ENCODE peak calls at places on chromosome 19, in eight cellular contexts. One of them, this sample, is unnamed.

GRCh38 chr19:10112895-10113591 is 1.6 kb downstream of the P2RY11 start:
- DNase-seq in fibroblast of lung: peak
- DNase-seq in activated B cell treated with CpG ODN at 0.5 μM for 24 hours: peak
- DNase-seq in GM13977: peak
- DNase-seq in bronchial epithelial cell: peak
- DNase-seq in right lobe of liver: no peak
- DNase-seq in foreskin fibroblast: peak
- DNase-seq in heart left ventricle: no peak
- DNase-seq in this sample: no peak

GRCh38 chr19:16920816-16921529 is 32.2 kb downstream of the F2RL3 start:
- DNase-seq in GM13977: no peak
- DNase-seq in foreskin fibroblast: peak
- DNase-seq in right lobe of liver: no peak
- DNase-seq in fibroblast of lung: peak
- DNase-seq in bronchial epithelial cell: peak
- DNase-seq in heart left ventricle: no peak
- DNase-seq in activated B cell treated with CpG ODN at 0.5 μM for 24 hours: no peak
- DNase-seq in this sample: peak

GRCh38 chr19:39140594-39140993 is 15.0 kb downstream of the PAK4 start:
- DNase-seq in heart left ventricle: no peak
- DNase-seq in right lobe of liver: no peak
- DNase-seq in foreskin fibroblast: no peak
- DNase-seq in fibroblast of lung: no peak
- DNase-seq in GM13977: no peak
- DNase-seq in activated B cell treated with CpG ODN at 0.5 μM for 24 hours: no peak
- DNase-seq in bronchial epithelial cell: no peak
- DNase-seq in this sample: no peak

GRCh38 chr19:50330365-50331078 is 1.3 kb upstream of the KCNC3 start:
- DNase-seq in GM13977: peak
- DNase-seq in foreskin fibroblast: peak
- DNase-seq in right lobe of liver: peak
- DNase-seq in heart left ventricle: peak
- DNase-seq in fibroblast of lung: peak
- DNase-seq in activated B cell treated with CpG ODN at 0.5 μM for 24 hours: peak
- DNase-seq in bronchial epithelial cell: no peak
- DNase-seq in this sample: no peak

GRCh38 chr19:5751709-5752108 is 31.3 kb downstream of the CATSPERD start:
- DNase-seq in fibroblast of lung: no peak
- DNase-seq in activated B cell treated with CpG ODN at 0.5 μM for 24 hours: no peak
- DNase-seq in bronchial epithelial cell: no peak
- DNase-seq in GM13977: no peak
- DNase-seq in foreskin fibroblast: no peak
- DNase-seq in right lobe of liver: no peak
- DNase-seq in heart left ventricle: no peak
- DNase-seq in this sample: no peak

GRCh38 chr19:29704562-29705558 is 10.2 kb downstream of the C19orf12 start:
- DNase-seq in GM13977: peak
- DNase-seq in foreskin fibroblast: no peak
- DNase-seq in bronchial epithelial cell: no peak
- DNase-seq in fibroblast of lung: no peak
- DNase-seq in right lobe of liver: no peak
- DNase-seq in activated B cell treated with CpG ODN at 0.5 μM for 24 hours: no peak
- DNase-seq in heart left ventricle: no peak
- DNase-seq in this sample: no peak

GRCh38 chr19:48571378-48572162 is 19.6 kb downstream of the SULT2B1 start:
- DNase-seq in fibroblast of lung: no peak
- DNase-seq in activated B cell treated with CpG ODN at 0.5 μM for 24 hours: no peak
- DNase-seq in heart left ventricle: no peak
- DNase-seq in right lobe of liver: no peak
- DNase-seq in bronchial epithelial cell: no peak
- DNase-seq in GM13977: no peak
- DNase-seq in foreskin fibroblast: no peak
- DNase-seq in this sample: no peak

GRCh38 chr19:39304701-39305571 is 8.7 kb downstream of the IFNL1 start:
- DNase-seq in heart left ventricle: no peak
- DNase-seq in activated B cell treated with CpG ODN at 0.5 μM for 24 hours: no peak
- DNase-seq in fibroblast of lung: no peak
- DNase-seq in bronchial epithelial cell: no peak
- DNase-seq in foreskin fibroblast: no peak
- DNase-seq in right lobe of liver: no peak
- DNase-seq in GM13977: peak
- DNase-seq in this sample: no peak

GRCh38 chr19:42201489-42202289 is 15.8 kb downstream of the DEDD2 start:
- DNase-seq in GM13977: peak
- DNase-seq in right lobe of liver: no peak
- DNase-seq in activated B cell treated with CpG ODN at 0.5 μM for 24 hours: peak
- DNase-seq in heart left ventricle: no peak
- DNase-seq in foreskin fibroblast: no peak
- DNase-seq in bronchial epithelial cell: no peak
- DNase-seq in fibroblast of lung: no peak
- DNase-seq in this sample: no peak

GRCh38 chr19:14700711-14701110 is 10.9 kb downstream of the ZNF333 start:
- DNase-seq in bronchial epithelial cell: no peak
- DNase-seq in foreskin fibroblast: no peak
- DNase-seq in fibroblast of lung: no peak
- DNase-seq in right lobe of liver: no peak
- DNase-seq in heart left ventricle: no peak
- DNase-seq in activated B cell treated with CpG ODN at 0.5 μM for 24 hours: no peak
- DNase-seq in GM13977: no peak
- DNase-seq in this sample: no peak

GRCh38 chr19:51439021-51439465 is 19.2 kb downstream of the SIGLEC8 start:
- DNase-seq in foreskin fibroblast: no peak
- DNase-seq in heart left ventricle: no peak
- DNase-seq in bronchial epithelial cell: peak
- DNase-seq in right lobe of liver: no peak
- DNase-seq in fibroblast of lung: no peak
- DNase-seq in GM13977: peak
- DNase-seq in activated B cell treated with CpG ODN at 0.5 μM for 24 hours: no peak
- DNase-seq in this sample: peak

GRCh38 chr19:15260939-15261338 is 28.7 kb upstream of the EPHX3 start:
- DNase-seq in right lobe of liver: no peak
- DNase-seq in fibroblast of lung: no peak
- DNase-seq in foreskin fibroblast: peak
- DNase-seq in heart left ventricle: no peak
- DNase-seq in activated B cell treated with CpG ODN at 0.5 μM for 24 hours: no peak
- DNase-seq in bronchial epithelial cell: no peak
- DNase-seq in GM13977: no peak
- DNase-seq in this sample: no peak

GRCh38 chr19:6272913-6273600 is 6.7 kb downstream of the MLLT1 start:
- DNase-seq in heart left ventricle: no peak
- DNase-seq in bronchial epithelial cell: no peak
- DNase-seq in fibroblast of lung: no peak
- DNase-seq in GM13977: peak
- DNase-seq in foreskin fibroblast: no peak
- DNase-seq in activated B cell treated with CpG ODN at 0.5 μM for 24 hours: no peak
- DNase-seq in right lobe of liver: no peak
- DNase-seq in this sample: no peak

GRCh38 chr19:13953021-13953531 is 767 bp downstream of the DCAF15 start:
- DNase-seq in right lobe of liver: no peak
- DNase-seq in bronchial epithelial cell: peak
- DNase-seq in GM13977: no peak
- DNase-seq in fibroblast of lung: peak
- DNase-seq in heart left ventricle: peak
- DNase-seq in activated B cell treated with CpG ODN at 0.5 μM for 24 hours: no peak
- DNase-seq in foreskin fibroblast: peak
- DNase-seq in this sample: peak

GRCh38 chr19:41377977-41378707 is 1.8 kb downstream of the TMEM91 start:
- DNase-seq in GM13977: peak
- DNase-seq in bronchial epithelial cell: no peak
- DNase-seq in foreskin fibroblast: peak
- DNase-seq in activated B cell treated with CpG ODN at 0.5 μM for 24 hours: no peak
- DNase-seq in heart left ventricle: no peak
- DNase-seq in fibroblast of lung: no peak
- DNase-seq in right lobe of liver: no peak
- DNase-seq in this sample: no peak

GRCh38 chr19:34459614-34460013 is 21.9 kb upstream of the WTIP start:
- DNase-seq in bronchial epithelial cell: no peak
- DNase-seq in foreskin fibroblast: no peak
- DNase-seq in activated B cell treated with CpG ODN at 0.5 μM for 24 hours: no peak
- DNase-seq in fibroblast of lung: no peak
- DNase-seq in heart left ventricle: no peak
- DNase-seq in right lobe of liver: no peak
- DNase-seq in GM13977: no peak
- DNase-seq in this sample: no peak

GRCh38 chr19:47112166-47112663 is 1.4 kb downstream of the ZC3H4 start:
- DNase-seq in foreskin fibroblast: peak
- DNase-seq in GM13977: peak
- DNase-seq in bronchial epithelial cell: peak
- DNase-seq in heart left ventricle: peak
- DNase-seq in activated B cell treated with CpG ODN at 0.5 μM for 24 hours: peak
- DNase-seq in right lobe of liver: peak
- DNase-seq in fibroblast of lung: peak
- DNase-seq in this sample: peak

GRCh38 chr19:47122359-47123335 is 8.0 kb upstream of the SAE1 start:
- DNase-seq in foreskin fibroblast: peak
- DNase-seq in fibroblast of lung: peak
- DNase-seq in right lobe of liver: no peak
- DNase-seq in bronchial epithelial cell: peak
- DNase-seq in GM13977: no peak
- DNase-seq in heart left ventricle: no peak
- DNase-seq in activated B cell treated with CpG ODN at 0.5 μM for 24 hours: no peak
- DNase-seq in this sample: peak

DNA sequence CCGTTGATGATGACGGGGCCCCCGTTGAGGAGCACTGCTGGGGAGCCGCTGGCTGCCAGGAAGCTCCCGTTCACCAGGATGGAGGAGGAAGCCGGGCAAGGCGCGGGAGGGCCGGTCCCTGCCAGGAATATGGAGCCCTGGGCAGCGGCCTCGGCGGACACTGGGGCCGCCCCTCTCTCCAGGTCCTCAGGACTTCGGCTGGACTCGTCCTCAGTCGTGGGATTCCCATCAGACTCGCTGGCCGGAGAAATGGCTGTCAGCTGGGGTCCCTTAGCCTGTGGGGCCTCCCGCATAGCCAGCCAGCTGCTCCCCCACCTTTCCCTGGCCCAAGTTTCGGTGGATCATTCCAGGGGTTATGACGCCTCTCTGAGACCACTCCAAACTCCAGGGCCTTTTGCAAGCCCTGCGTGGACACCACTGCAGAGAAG is 2.1 kb downstream of the SIX5 start:
- DNase-seq in bronchial epithelial cell: no peak
- DNase-seq in right lobe of liver: no peak
- DNase-seq in heart left ventricle: peak
- DNase-seq in activated B cell treated with CpG ODN at 0.5 μM for 24 hours: no peak
- DNase-seq in foreskin fibroblast: peak
- DNase-seq in GM13977: no peak
- DNase-seq in fibroblast of lung: peak
- DNase-seq in this sample: peak
- TF ChIP-seq CTCF in bronchial epithelial cell: no peak
- TF ChIP-seq CTCF in right lobe of liver: no peak
- TF ChIP-seq CTCF in heart left ventricle: no peak
- TF ChIP-seq CTCF in activated B cell treated with CpG ODN at 0.5 μM for 24 hours: no peak
- TF ChIP-seq CTCF in foreskin fibroblast: no peak
- TF ChIP-seq CTCF in GM13977: no peak
- TF ChIP-seq CTCF in fibroblast of lung: no peak
- TF ChIP-seq CTCF in this sample: no peak

DNA sequence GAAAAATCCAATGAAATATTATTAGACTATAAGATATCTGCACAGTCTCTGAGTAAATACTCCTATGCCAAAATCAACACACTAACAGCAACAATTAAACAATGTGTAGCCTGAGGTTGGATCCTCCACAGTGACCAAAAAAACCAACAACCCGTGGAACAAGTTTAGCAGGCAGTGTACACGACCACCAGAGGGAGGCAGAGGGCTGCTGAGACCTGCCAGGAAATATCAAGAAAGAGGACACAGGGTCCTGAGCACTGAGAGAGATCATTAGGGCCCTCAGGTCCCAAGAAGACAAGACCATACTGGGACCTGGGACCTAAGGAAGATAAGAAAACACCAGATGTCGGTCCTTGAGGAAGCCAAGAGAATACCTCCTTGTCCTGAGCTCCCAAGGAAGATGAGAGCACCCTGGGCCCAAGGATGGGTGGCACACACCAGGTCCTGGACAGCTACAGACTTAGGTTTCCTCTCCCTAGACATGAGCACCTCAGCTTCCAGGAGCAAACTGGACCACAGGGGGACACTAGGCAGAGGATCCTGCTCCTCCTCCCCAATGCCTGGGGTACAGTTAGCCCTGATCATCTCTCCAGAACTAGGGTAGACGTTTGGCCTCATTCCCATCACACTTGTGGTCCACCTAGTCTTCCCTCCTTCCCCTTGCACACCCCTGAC is 822 bp upstream of the ZNF274 start:
- DNase-seq in heart left ventricle: peak
- DNase-seq in fibroblast of lung: no peak
- DNase-seq in GM13977: no peak
- DNase-seq in right lobe of liver: peak
- DNase-seq in foreskin fibroblast: peak
- DNase-seq in activated B cell treated with CpG ODN at 0.5 μM for 24 hours: peak
- DNase-seq in bronchial epithelial cell: peak
- DNase-seq in this sample: peak
- TF ChIP-seq CTCF in heart left ventricle: peak
- TF ChIP-seq CTCF in fibroblast of lung: peak
- TF ChIP-seq CTCF in GM13977: peak
- TF ChIP-seq CTCF in right lobe of liver: peak
- TF ChIP-seq CTCF in foreskin fibroblast: peak
- TF ChIP-seq CTCF in activated B cell treated with CpG ODN at 0.5 μM for 24 hours: no peak
- TF ChIP-seq CTCF in bronchial epithelial cell: peak
- TF ChIP-seq CTCF in this sample: peak

DNA sequence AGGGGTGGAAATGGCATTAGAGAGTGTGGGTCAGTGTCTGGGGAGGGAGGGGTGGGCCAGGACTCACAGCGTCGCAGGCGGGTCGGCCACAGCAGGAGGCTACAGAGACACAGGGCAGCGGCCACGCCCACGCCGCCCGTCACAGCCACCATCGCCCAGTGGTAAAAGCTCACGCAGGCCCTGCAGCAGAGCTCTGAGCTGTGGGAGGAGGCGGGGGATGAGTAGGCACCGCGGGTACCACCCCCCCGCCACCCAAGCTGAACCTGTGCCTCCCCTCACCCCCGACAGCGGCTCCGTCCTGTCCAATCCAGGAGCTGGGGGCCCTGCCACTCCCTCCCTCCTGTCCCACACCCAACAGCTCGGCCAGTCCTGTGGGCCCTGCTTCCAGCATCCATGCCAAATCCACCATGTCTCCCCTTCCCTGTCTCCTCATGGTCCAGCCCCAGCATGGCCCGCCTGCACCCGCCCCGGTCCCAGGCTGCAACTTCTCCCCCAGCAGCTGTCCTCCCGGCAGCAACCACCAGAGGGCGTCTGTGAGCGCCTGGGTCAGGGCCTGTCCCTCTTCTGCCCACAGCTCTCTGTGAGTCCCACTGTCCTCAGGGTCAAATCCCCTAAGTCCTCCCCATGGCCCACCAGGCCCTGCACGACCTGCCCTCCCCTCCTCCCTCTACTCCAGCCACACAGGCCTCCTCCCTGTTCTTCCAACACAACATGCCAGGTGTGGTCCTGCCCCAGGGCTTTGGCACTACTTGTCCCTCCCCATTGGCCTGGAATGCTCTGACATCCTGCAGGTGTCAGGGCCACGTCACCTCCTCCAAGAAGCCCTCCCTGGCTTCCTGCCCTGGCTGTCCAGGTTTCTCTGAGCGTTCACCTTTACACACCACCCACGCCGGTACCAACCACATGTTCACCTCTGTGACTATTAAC is 6.0 kb downstream of the TEKTIP1 start:
- DNase-seq in foreskin fibroblast: peak
- DNase-seq in heart left ventricle: peak
- DNase-seq in right lobe of liver: peak
- DNase-seq in bronchial epithelial cell: peak
- DNase-seq in fibroblast of lung: no peak
- DNase-seq in GM13977: peak
- DNase-seq in activated B cell treated with CpG ODN at 0.5 μM for 24 hours: peak
- DNase-seq in this sample: peak
- TF ChIP-seq CTCF in foreskin fibroblast: peak
- TF ChIP-seq CTCF in heart left ventricle: peak
- TF ChIP-seq CTCF in right lobe of liver: peak
- TF ChIP-seq CTCF in bronchial epithelial cell: peak
- TF ChIP-seq CTCF in fibroblast of lung: peak
- TF ChIP-seq CTCF in GM13977: peak
- TF ChIP-seq CTCF in activated B cell treated with CpG ODN at 0.5 μM for 24 hours: peak
- TF ChIP-seq CTCF in this sample: peak

GRCh38 chr19:57406516-57407123 is 4.3 kb upstream of the ZNF17 start:
- DNase-seq in fibroblast of lung: peak
- DNase-seq in GM13977: peak
- DNase-seq in foreskin fibroblast: peak
- DNase-seq in activated B cell treated with CpG ODN at 0.5 μM for 24 hours: peak
- DNase-seq in heart left ventricle: peak
- DNase-seq in right lobe of liver: peak
- DNase-seq in bronchial epithelial cell: peak
- DNase-seq in this sample: peak
- TF ChIP-seq CTCF in fibroblast of lung: peak
- TF ChIP-seq CTCF in GM13977: peak
- TF ChIP-seq CTCF in foreskin fibroblast: peak
- TF ChIP-seq CTCF in activated B cell treated with CpG ODN at 0.5 μM for 24 hours: peak
- TF ChIP-seq CTCF in heart left ventricle: peak
- TF ChIP-seq CTCF in right lobe of liver: peak
- TF ChIP-seq CTCF in bronchial epithelial cell: peak
- TF ChIP-seq CTCF in this sample: peak

This sample was measured in HFFc6.